ENCODE peak calls at places on chromosomes 2 and 18, in ten cellular contexts. B, G, I, F, M, J, D, A, E and L are unnamed samples.
A peak's percentile ranks its signal among the peaks of the same experiment; 100 is the strongest.

GRCh38 chr2:219812672-219813071 is 185.2 kb downstream of the SLC4A3 start:
- DNase-seq in I (no peak), D (no peak), M (no peak), F (no peak), A (no peak), J (no peak), E (no peak), B (no peak), G (no peak), L (no peak)

GRCh38 chr2:107411267-107411666 is 415.4 kb upstream of the RGPD4 start:
- DNase-seq in F (no peak), J (no peak), A (no peak), D (no peak), M (no peak), E (no peak), G (no peak), B (no peak), I (no peak), L (no peak)

GRCh38 chr18:67301592-67301991 is 214.9 kb downstream of the DSEL start:
- DNase-seq in J (no peak), D (no peak), B (no peak), M (no peak), F (peak; percentile 28), I (no peak), A (no peak), G (no peak), E (no peak), L (no peak)

GRCh38 chr2:166468124-166469024 is 25.7 kb downstream of the SCN7A start:
- DNase-seq in D (no peak), F (no peak), A (no peak), J (peak; percentile 79), E (no peak), G (no peak), M (no peak), I (no peak), B (no peak), L (no peak)

GRCh38 chr2:240918258-240919091 is 12.3 kb downstream of the CROCC2 start:
- DNase-seq in A (peak; percentile 20), F (no peak), M (peak; percentile 51), I (no peak), B (peak; percentile 4), J (no peak), E (peak; percentile 49), G (peak; percentile 26), D (peak; percentile 8), L (peak; percentile 21)

GRCh38 chr18:47883771-47884413 is 46.6 kb downstream of the SMAD2 start:
- DNase-seq in F (peak; percentile 85), B (no peak), D (peak; percentile 23), G (no peak), I (no peak), J (peak; percentile 27), E (no peak), A (no peak), M (no peak), L (no peak)

GRCh38 chr18:13797157-13797611 is 26.8 kb upstream of the MC5R start:
- DNase-seq in G (no peak), F (peak; percentile 70), E (no peak), D (no peak), I (no peak), M (no peak), B (no peak), A (no peak), J (no peak), L (no peak)

GRCh38 chr2:240602266-240603050 is 15.9 kb downstream of the CAPN10 start:
- DNase-seq in A (no peak), E (peak; percentile 55), G (peak; percentile 26), B (peak; percentile 7), J (no peak), M (peak; percentile 49), I (no peak), F (no peak), D (peak; percentile 12), L (peak; percentile 47)

GRCh38 chr2:200439981-200440380 is 69.9 kb downstream of the KCTD18 start:
- DNase-seq in F (no peak), B (no peak), E (no peak), J (no peak), A (no peak), G (no peak), D (no peak), M (no peak), I (no peak), L (no peak)

GRCh38 chr2:171389325-171389724 is 44.5 kb downstream of the METTL8 start:
- DNase-seq in B (no peak), J (no peak), D (no peak), M (no peak), I (no peak), F (no peak), G (no peak), E (no peak), A (no peak), L (no peak)

GRCh38 chr2:159054032-159054334 is 85.5 kb downstream of the TANC1 start:
- DNase-seq in J (no peak), I (no peak), A (no peak), F (no peak), G (no peak), M (no peak), D (no peak), B (no peak), E (no peak), L (no peak)

GRCh38 chr18:55375930-55376329 is 212.1 kb downstream of the TCF4 start:
- DNase-seq in A (no peak), E (no peak), B (no peak), M (no peak), D (no peak), F (no peak), I (no peak), G (no peak), J (no peak), L (no peak)
- H3K4me1 ChIP-seq in A (no peaks in the 10 kb centered on the region), E (no peaks in the 10 kb centered on the region), B (peaks cover 3% of the 10 kb centered on the region), M (no peaks in the 10 kb centered on the region), D (no peaks in the 10 kb centered on the region), F (no peaks in the 10 kb centered on the region), I (no peaks in the 10 kb centered on the region), G (no peaks in the 10 kb centered on the region), J (peaks cover 8% of the 10 kb centered on the region), L (no peaks in the 10 kb centered on the region)

GRCh38 chr2:174333502-174334277 is 1.1 kb upstream of the SP9 start:
- DNase-seq in A (peak; percentile 47), J (no peak), D (no peak), I (no peak), B (no peak), F (no peak), G (no peak), E (no peak), M (no peak), L (no peak)
- H3K4me1 ChIP-seq in A (no peaks in the 10 kb centered on the region), J (peaks cover 20% of the 10 kb centered on the region), D (peaks cover 7% of the 10 kb centered on the region), I (no peaks in the 10 kb centered on the region), B (peaks cover 24% of the 10 kb centered on the region), F (no peaks in the 10 kb centered on the region), G (peaks cover 58% of the 10 kb centered on the region), E (peaks cover 24% of the 10 kb centered on the region), M (no peaks in the 10 kb centered on the region), L (peaks cover 37% of the 10 kb centered on the region)

GRCh38 chr2:183995632-183996031 is 602.7 kb upstream of the ZNF804A start:
- DNase-seq in G (no peak), D (no peak), J (peak; percentile 29), E (no peak), M (no peak), I (no peak), B (no peak), A (no peak), F (peak; percentile 85), L (no peak)

GRCh38 chr2:183996825-183997823 is 601.2 kb upstream of the ZNF804A start:
- DNase-seq in A (no peak), E (no peak), I (peak; percentile 63), G (no peak), F (peak; percentile 25), D (no peak), J (no peak), B (no peak), M (no peak), L (peak; percentile 37)

GRCh38 chr2:183998041-183998796 is 600.1 kb upstream of the ZNF804A start:
- DNase-seq in E (no peak), F (no peak), I (no peak), D (no peak), G (no peak), B (no peak), M (no peak), J (no peak), A (no peak), L (no peak)

GRCh38 chr2:183991973-183992372 is 606.4 kb upstream of the ZNF804A start:
- DNase-seq in M (no peak), B (no peak), A (no peak), D (no peak), I (no peak), E (no peak), J (no peak), F (no peak), G (no peak), L (no peak)

GRCh38 chr2:183993052-183993451 is 605.3 kb upstream of the ZNF804A start:
- DNase-seq in I (no peak), B (no peak), J (no peak), D (no peak), E (no peak), G (no peak), A (no peak), M (no peak), F (no peak), L (peak; percentile 30)
- H3K4me1 ChIP-seq in I (no peaks in the 10 kb centered on the region), B (no peaks in the 10 kb centered on the region), J (no peaks in the 10 kb centered on the region), D (no peaks in the 10 kb centered on the region), E (no peaks in the 10 kb centered on the region), G (no peaks in the 10 kb centered on the region), A (peaks cover 2% of the 10 kb centered on the region), M (peaks cover 14% of the 10 kb centered on the region), F (no peaks in the 10 kb centered on the region), L (peaks cover 12% of the 10 kb centered on the region)

GRCh38 chr2:11491348-11491930 is 25.5 kb upstream of the E2F6 start:
- DNase-seq in I (no peak), B (no peak), G (no peak), A (no peak), F (no peak), D (no peak), E (no peak), J (no peak), M (no peak), L (no peak)

GRCh38 chr2:11494310-11494709 is 28.3 kb upstream of the E2F6 start:
- DNase-seq in B (no peak), D (no peak), J (no peak), F (no peak), M (no peak), G (no peak), I (no peak), A (no peak), E (no peak), L (no peak)

GRCh38 chr2:11492720-11493119 is 26.8 kb upstream of the E2F6 start:
- DNase-seq in J (no peak), G (no peak), F (no peak), B (no peak), E (no peak), M (no peak), I (no peak), A (no peak), D (no peak), L (no peak)

GRCh38 chr2:11492244-11492643 is 26.3 kb upstream of the E2F6 start:
- DNase-seq in E (no peak), I (no peak), A (no peak), J (no peak), M (no peak), D (no peak), G (no peak), F (no peak), B (no peak), L (no peak)

DNA sequence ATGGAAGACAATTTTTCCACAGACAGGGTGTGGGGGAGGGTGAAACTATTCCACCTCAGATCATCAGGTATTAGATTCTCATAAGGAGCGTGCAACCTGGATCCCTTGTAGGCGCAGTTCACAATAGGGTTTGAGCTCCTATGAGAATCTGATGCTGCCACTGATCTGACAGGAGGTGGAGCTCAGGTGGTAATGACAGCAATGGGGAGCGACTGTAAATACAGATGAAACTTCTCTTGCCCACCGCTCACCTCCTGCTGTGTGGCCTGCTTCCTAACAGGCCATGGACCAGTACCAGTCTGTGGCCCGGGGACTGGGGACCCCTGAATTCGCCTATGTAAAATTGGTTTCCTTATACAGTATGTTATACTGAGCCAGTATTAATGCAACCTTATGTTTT is 27.3 kb upstream of the E2F6 start:
- DNase-seq in F (no peak), E (no peak), J (no peak), B (no peak), G (no peak), I (no peak), M (no peak), D (no peak), A (no peak), L (no peak)
- H3K4me1 ChIP-seq in F (no peaks in the 10 kb centered on the region), E (no peaks in the 10 kb centered on the region), J (peaks cover 4% of the 10 kb centered on the region), B (peaks cover 22% of the 10 kb centered on the region), G (no peaks in the 10 kb centered on the region), I (no peaks in the 10 kb centered on the region), M (no peaks in the 10 kb centered on the region), D (peaks cover 2% of the 10 kb centered on the region), A (no peaks in the 10 kb centered on the region), L (no peaks in the 10 kb centered on the region)